ENCODE peak calls at places on chromosome 12, in ten cellular contexts. S, V, F, T, B, I, E, C, A and D are unnamed samples.

GRCh38 chr12:124713436-124714082 is 146.1 kb upstream of the NCOR2 start:
- DNase-seq in S (peak), V (no peak), F (no peak), T (peak), B (no peak), I (no peak), E (no peak), C (peak), A (peak), D (peak)

GRCh38 chr12:102298022-102298421 is 100.4 kb upstream of the PMCH start:
- DNase-seq in S (no peak), V (no peak), F (peak), T (no peak), B (no peak), I (no peak), E (no peak), C (no peak), A (no peak), D (no peak)

GRCh38 chr12:12384601-12385321 is 27.9 kb downstream of the BORCS5 start:
- DNase-seq in S (no peak), V (peak), F (no peak), T (no peak), B (no peak), I (no peak), E (no peak), C (no peak), A (peak), D (no peak)

GRCh38 chr12:10721654-10722501 is 1.2 kb downstream of the YBX3 start:
- DNase-seq in S (peak), V (peak), F (peak), T (peak), B (peak), I (peak), E (peak), C (peak), A (peak), D (peak)

GRCh38 chr12:12735301-12735700 is 18.1 kb downstream of the CDKN1B start:
- DNase-seq in S (no peak), V (no peak), F (no peak), T (no peak), B (no peak), I (no peak), E (no peak), C (no peak), A (no peak), D (no peak)

GRCh38 chr12:71694099-71694820 is 8.4 kb downstream of the TMEM19 start:
- DNase-seq in S (no peak), V (no peak), F (no peak), T (peak), B (no peak), I (peak), E (no peak), C (no peak), A (no peak), D (no peak)

GRCh38 chr12:101924647-101925046 is 47.3 kb downstream of the DRAM1 start:
- DNase-seq in S (no peak), V (peak), F (peak), T (no peak), B (peak), I (no peak), E (no peak), C (no peak), A (no peak), D (no peak)

GRCh38 chr12:110330544-110330943 is 49.5 kb downstream of the ATP2A2 start:
- DNase-seq in S (no peak), V (no peak), F (no peak), T (no peak), B (no peak), I (no peak), E (no peak), C (no peak), A (no peak), D (no peak)

GRCh38 chr12:53219116-53219955 is 12.3 kb upstream of the ITGB7 start:
- DNase-seq in S (no peak), V (peak), F (peak), T (no peak), B (no peak), I (no peak), E (no peak), C (no peak), A (no peak), D (no peak)

GRCh38 chr12:51322452-51322851 is 1.5 kb downstream of the BIN2 start:
- DNase-seq in S (no peak), V (no peak), F (no peak), T (peak), B (no peak), I (no peak), E (no peak), C (no peak), A (no peak), D (no peak)

GRCh38 chr12:103975368-103975767 is 9.7 kb downstream of the TDG start:
- DNase-seq in S (no peak), V (peak), F (no peak), T (no peak), B (no peak), I (no peak), E (no peak), C (no peak), A (no peak), D (no peak)

GRCh38 chr12:31655208-31655607 is 4.3 kb upstream of the ETFBKMT start:
- DNase-seq in S (no peak), V (no peak), F (no peak), T (no peak), B (no peak), I (no peak), E (no peak), C (no peak), A (no peak), D (no peak)

GRCh38 chr12:27488479-27488878 is 35.5 kb upstream of the PPFIBP1 start:
- DNase-seq in S (no peak), V (no peak), F (no peak), T (no peak), B (no peak), I (no peak), E (no peak), C (no peak), A (no peak), D (no peak)

GRCh38 chr12:132479938-132480619 is 9.9 kb upstream of the FBRSL1 start:
- DNase-seq in S (no peak), V (no peak), F (no peak), T (no peak), B (no peak), I (no peak), E (no peak), C (no peak), A (no peak), D (no peak)

GRCh38 chr12:107775093-107775721 is 703 bp downstream of the ASCL4 start:
- DNase-seq in S (no peak), V (no peak), F (no peak), T (no peak), B (no peak), I (no peak), E (no peak), C (peak), A (no peak), D (no peak)

GRCh38 chr12:1913377-1914115 is 4.9 kb downstream of the CACNA2D4 start:
- DNase-seq in S (peak), V (peak), F (no peak), T (no peak), B (no peak), I (no peak), E (peak), C (peak), A (peak), D (no peak)

GRCh38 chr12:49231881-49232650 is 32.8 kb upstream of the TUBA1C start:
- DNase-seq in S (no peak), V (no peak), F (no peak), T (no peak), B (no peak), I (no peak), E (no peak), C (no peak), A (no peak), D (no peak)

GRCh38 chr12:81369175-81369574 is 291.3 kb downstream of the ACSS3 start:
- DNase-seq in S (no peak), V (no peak), F (no peak), T (no peak), B (no peak), I (no peak), E (no peak), C (no peak), A (no peak), D (no peak)

GRCh38 chr12:69415471-69416275 is 54.5 kb upstream of the FRS2 start:
- DNase-seq in S (peak), V (peak), F (peak), T (no peak), B (peak), I (peak), E (no peak), C (peak), A (peak), D (peak)

GRCh38 chr12:67940780-67941243 is 48.4 kb upstream of the IFNG-AS1 start:
- DNase-seq in S (no peak), V (no peak), F (peak), T (no peak), B (no peak), I (peak), E (no peak), C (peak), A (peak), D (no peak)

GRCh38 chr12:52659395-52659794 is 7.4 kb upstream of the KRT2 start:
- DNase-seq in S (no peak), V (no peak), F (no peak), T (no peak), B (no peak), I (no peak), E (no peak), C (no peak), A (no peak), D (no peak)

GRCh38 chr12:21659383-21659782 is 1.7 kb upstream of the LDHB start:
- DNase-seq in S (no peak), V (no peak), F (peak), T (no peak), B (no peak), I (no peak), E (no peak), C (no peak), A (no peak), D (no peak)

GRCh38 chr12:81450920-81451739 is 308.0 kb downstream of the PPFIA2 start:
- DNase-seq in S (peak), V (peak), F (peak), T (no peak), B (no peak), I (no peak), E (no peak), C (no peak), A (no peak), D (no peak)

GRCh38 chr12:57410534-57410933 is 20.3 kb downstream of the R3HDM2 start:
- DNase-seq in S (no peak), V (no peak), F (no peak), T (no peak), B (no peak), I (no peak), E (no peak), C (no peak), A (no peak), D (no peak)
- TF ChIP-seq EP300 in S (no peak), V (no peak), F (no peak), T (no peak), B (no peak), I (no peak), E (no peak), C (no peak), A (no peak), D (no peak)

DNA sequence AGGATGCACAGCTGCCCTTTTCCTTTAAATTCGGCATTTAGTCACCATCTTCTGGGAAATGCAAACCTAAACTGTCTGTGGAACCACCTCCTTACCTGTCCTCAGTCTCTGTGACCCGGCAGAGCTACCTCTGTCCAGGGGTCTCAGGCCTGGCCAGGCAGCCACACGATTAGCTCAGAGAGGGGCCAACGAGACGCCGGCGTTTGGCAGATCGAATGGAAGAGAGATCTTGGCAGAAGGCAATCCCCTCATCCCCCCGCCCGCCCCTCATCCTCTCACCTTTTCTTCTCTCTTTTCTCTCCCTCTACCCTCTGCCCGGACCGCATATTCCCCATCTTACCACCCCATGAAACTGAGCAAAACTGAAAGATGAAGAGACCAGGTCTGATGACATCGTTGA is 101.0 kb downstream of the PIWIL1 start:
- DNase-seq in S (no peak), V (no peak), F (no peak), T (no peak), B (no peak), I (no peak), E (peak), C (no peak), A (no peak), D (peak)
- TF ChIP-seq EP300 in S (no peak), V (no peak), F (no peak), T (no peak), B (no peak), I (no peak), E (no peak), C (no peak), A (no peak), D (no peak)

DNA sequence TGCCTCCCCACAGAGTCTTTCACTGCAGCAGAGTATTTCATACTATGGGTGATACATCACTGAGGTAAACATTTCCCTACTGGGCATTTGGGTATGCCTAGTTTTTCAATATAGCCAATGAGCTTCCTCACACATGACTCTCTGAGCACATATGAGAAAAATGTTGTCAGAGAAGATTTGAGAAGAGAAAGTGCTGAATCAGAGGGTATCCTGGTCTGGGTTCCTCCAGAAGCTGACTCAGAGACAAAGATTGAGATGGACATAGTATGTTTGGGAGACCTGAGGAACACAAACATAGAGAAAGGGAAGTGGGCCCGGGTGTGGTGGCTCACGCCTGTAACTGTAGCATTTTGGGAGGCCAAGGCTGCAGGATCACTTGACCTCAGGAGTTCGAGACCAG is 12.6 kb downstream of the SLC8B1 start:
- DNase-seq in S (no peak), V (no peak), F (no peak), T (no peak), B (no peak), I (no peak), E (no peak), C (no peak), A (no peak), D (no peak)
- TF ChIP-seq EP300 in S (no peak), V (no peak), F (no peak), T (no peak), B (no peak), I (no peak), E (no peak), C (no peak), A (no peak), D (no peak)

GRCh38 chr12:6281081-6281809 is 29.2 kb upstream of the PLEKHG6 start:
- DNase-seq in S (no peak), V (no peak), F (no peak), T (no peak), B (no peak), I (no peak), E (peak), C (no peak), A (no peak), D (no peak)

GRCh38 chr12:6279631-6280030 is 30.9 kb upstream of the PLEKHG6 start:
- DNase-seq in S (no peak), V (no peak), F (no peak), T (no peak), B (no peak), I (no peak), E (peak), C (no peak), A (no peak), D (peak)

GRCh38 chr12:6280672-6281071 is 29.8 kb upstream of the PLEKHG6 start:
- DNase-seq in S (no peak), V (no peak), F (no peak), T (no peak), B (no peak), I (no peak), E (peak), C (no peak), A (no peak), D (peak)

GRCh38 chr12:6279256-6279628 is 31.2 kb upstream of the PLEKHG6 start:
- DNase-seq in S (no peak), V (peak), F (no peak), T (no peak), B (no peak), I (no peak), E (no peak), C (no peak), A (no peak), D (no peak)

GRCh38 chr12:6280053-6280469 is 30.4 kb upstream of the PLEKHG6 start:
- DNase-seq in S (peak), V (no peak), F (peak), T (no peak), B (peak), I (peak), E (peak), C (peak), A (peak), D (peak)
- TF ChIP-seq EP300 in S (peak), V (no peak), F (no peak), T (no peak), B (no peak), I (no peak), E (no peak), C (no peak), A (no peak), D (no peak)

GRCh38 chr12:130675121-130675520 is 41.0 kb downstream of the RIMBP2 start:
- DNase-seq in S (no peak), V (no peak), F (no peak), T (no peak), B (no peak), I (no peak), E (no peak), C (no peak), A (no peak), D (no peak)

GRCh38 chr12:130674676-130675075 is 41.4 kb downstream of the RIMBP2 start:
- DNase-seq in S (no peak), V (no peak), F (no peak), T (no peak), B (no peak), I (no peak), E (no peak), C (no peak), A (no peak), D (no peak)

GRCh38 chr12:130671556-130671955 is 44.5 kb downstream of the RIMBP2 start:
- DNase-seq in S (no peak), V (no peak), F (no peak), T (no peak), B (no peak), I (no peak), E (no peak), C (no peak), A (no peak), D (no peak)

GRCh38 chr12:130672122-130672825 is 43.8 kb downstream of the RIMBP2 start:
- DNase-seq in S (no peak), V (no peak), F (no peak), T (no peak), B (no peak), I (no peak), E (no peak), C (no peak), A (no peak), D (no peak)

GRCh38 chr12:130673036-130673705 is 42.9 kb downstream of the RIMBP2 start:
- DNase-seq in S (no peak), V (no peak), F (no peak), T (no peak), B (no peak), I (no peak), E (no peak), C (no peak), A (no peak), D (no peak)
- TF ChIP-seq EP300 in S (no peak), V (no peak), F (no peak), T (no peak), B (no peak), I (no peak), E (no peak), C (no peak), A (no peak), D (no peak)